ENCODE peak calls at places on chromosomes 3 and 15, in seven cellular contexts. O is Peyer's patch, J is NCI-H526, H is glutamatergic neuron, N is HFFc6, F is nephron progenitor cell, M is ureter. D is an unnamed sample.

GRCh38 chr3:94420941-94421340 is 358.1 kb downstream of the NSUN3 start:
- DNase-seq in O (no peak), J (no peak), H (no peak), N (no peak), F (no peak), M (no peak), D (no peak)

GRCh38 chr3:89375451-89375850 is 268.0 kb downstream of the EPHA3 start:
- DNase-seq in O (no peak), J (no peak), H (no peak), N (no peak), F (no peak), M (no peak), D (no peak)

GRCh38 chr3:132554437-132554836 is 42.6 kb upstream of the ACKR4 start:
- DNase-seq in O (no peak), J (no peak), H (no peak), N (no peak), F (no peak), M (no peak), D (no peak)

GRCh38 chr3:98779936-98780335 is 16.8 kb downstream of the ST3GAL6 start:
- DNase-seq in O (no peak), J (no peak), H (no peak), N (no peak), F (no peak), M (no peak), D (no peak)

GRCh38 chr3:13518516-13519351 is 30.2 kb upstream of the FBLN2 start:
- DNase-seq in O (no peak), J (no peak), H (no peak), N (no peak), F (no peak), M (no peak), D (no peak)

GRCh38 chr3:106710596-106710995 is 666.6 kb upstream of the CCDC54 start:
- DNase-seq in O (no peak), J (no peak), H (no peak), N (no peak), F (no peak), M (no peak), D (no peak)

GRCh38 chr3:97882975-97883598 is 61.3 kb downstream of the CRYBG3 start:
- DNase-seq in O (no peak), J (peak; percentile 56), H (no peak), N (peak; percentile 60), F (no peak), M (peak; percentile 46), D (no peak)

GRCh38 chr15:60555814-60556213 is 76.9 kb upstream of the ICE2 start:
- DNase-seq in O (no peak), J (no peak), H (no peak), N (no peak), F (no peak), M (no peak), D (no peak)

GRCh38 chr3:128014548-128014947 is 37.7 kb upstream of the SEC61A1 start:
- DNase-seq in O (no peak), J (no peak), H (no peak), N (no peak), F (no peak), M (no peak), D (no peak)

GRCh38 chr3:166324401-166324800 is 487.2 kb upstream of the BCHE start:
- DNase-seq in O (no peak), J (no peak), H (no peak), N (no peak), F (no peak), M (no peak), D (no peak)

GRCh38 chr3:78976200-78976599 is 791.6 kb downstream of the ROBO1 start:
- DNase-seq in O (no peak), J (no peak), H (no peak), N (no peak), F (no peak), M (no peak), D (no peak)

GRCh38 chr3:3798641-3799113 is 554 bp upstream of the LRRN1 start:
- DNase-seq in O (no peak), J (peak; percentile 47), H (peak; percentile 56), N (no peak), F (peak; percentile 60), M (no peak), D (peak; percentile 60)

GRCh38 chr3:157026091-157026490 is 133.9 kb downstream of the CCNL1 start:
- DNase-seq in O (no peak), J (no peak), H (no peak), N (no peak), F (no peak), M (no peak), D (no peak)

GRCh38 chr3:188279696-188280398 is 125.9 kb downstream of the LPP start:
- DNase-seq in O (no peak), J (no peak), H (no peak), N (no peak), F (no peak), M (no peak), D (no peak)

GRCh38 chr15:59307164-59307535 is 65.5 kb downstream of the MYO1E start:
- DNase-seq in O (no peak), J (no peak), H (no peak), N (no peak), F (no peak), M (no peak), D (no peak)

GRCh38 chr15:78944669-78945407 is at the start of gene CTSH:
- DNase-seq in O (peak; percentile 96), J (peak; percentile 62), H (peak; percentile 65), N (no peak), F (peak; percentile 94), M (peak; percentile 92), D (peak; percentile 92)

GRCh38 chr3:50390523-50391177 is 31.3 kb upstream of the TMEM115 start:
- DNase-seq in O (peak; percentile 83), J (no peak), H (no peak), N (no peak), F (no peak), M (peak; percentile 71), D (no peak)

GRCh38 chr15:33425149-33425548 is 114.4 kb downstream of the RYR3 start:
- DNase-seq in O (no peak), J (no peak), H (no peak), N (peak; percentile 7), F (no peak), M (no peak), D (no peak)

GRCh38 chr15:100330629-100331215 is 11.1 kb downstream of the ADAMTS17 start:
- DNase-seq in O (no peak), J (no peak), H (no peak), N (no peak), F (no peak), M (no peak), D (no peak)

GRCh38 chr3:175951047-175951694 is 1092.0 kb downstream of the NAALADL2 start:
- DNase-seq in O (no peak), J (no peak), H (no peak), N (peak; percentile 57), F (no peak), M (no peak), D (no peak)

GRCh38 chr3:117788499-117788898 is 1078.9 kb downstream of the TUSC7 start:
- DNase-seq in O (no peak), J (no peak), H (peak; percentile 48), N (no peak), F (no peak), M (no peak), D (no peak)

GRCh38 chr15:27201425-27201824 is 230.4 kb downstream of the GABRG3 start:
- DNase-seq in O (no peak), J (no peak), H (no peak), N (no peak), F (no peak), M (no peak), D (no peak)

GRCh38 chr15:96276438-96277210 is 53.9 kb upstream of the NR2F2 start:
- DNase-seq in O (no peak), J (no peak), H (no peak), N (peak; percentile 74), F (no peak), M (no peak), D (no peak)

GRCh38 chr3:4889896-4890295 is 89.3 kb upstream of the BHLHE40 start:
- DNase-seq in O (no peak), J (no peak), H (no peak), N (peak; percentile 22), F (no peak), M (no peak), D (no peak)

GRCh38 chr15:91021516-91022074 is 799 bp downstream of the VPS33B start:
- DNase-seq in O (no peak), J (no peak), H (peak; percentile 22), N (peak; percentile 46), F (no peak), M (no peak), D (no peak)

GRCh38 chr3:141402476-141403171 is 34.3 kb downstream of the ZBTB38 start:
- DNase-seq in O (peak; percentile 81), J (no peak), H (peak; percentile 69), N (peak; percentile 71), F (peak; percentile 71), M (peak; percentile 72), D (peak; percentile 68)

GRCh38 chr3:46954178-46954577 is 22.4 kb downstream of the CCDC12 start:
- DNase-seq in O (peak; percentile 23), J (no peak), H (no peak), N (no peak), F (no peak), M (no peak), D (no peak)

GRCh38 chr15:97129684-97130083 is 799.2 kb downstream of the NR2F2 start:
- DNase-seq in O (no peak), J (no peak), H (no peak), N (no peak), F (no peak), M (no peak), D (no peak)

GRCh38 chr3:28328188-28329151 is 20.1 kb upstream of the ZCWPW2 start:
- DNase-seq in O (no peak), J (no peak), H (no peak), N (peak; percentile 28), F (no peak), M (no peak), D (no peak)

GRCh38 chr3:79517766-79518413 is 249.9 kb downstream of the ROBO1 start:
- DNase-seq in O (no peak), J (no peak), H (peak; percentile 31), N (peak; percentile 26), F (peak; percentile 10), M (no peak), D (peak; percentile 49)

GRCh38 chr15:41990243-41990605 is 17.9 kb upstream of the EHD4 start:
- DNase-seq in O (no peak), J (no peak), H (peak; percentile 9), N (no peak), F (no peak), M (no peak), D (no peak)

GRCh38 chr3:23217872-23218554 is 14.9 kb downstream of the UBE2E2 start:
- DNase-seq in O (no peak), J (no peak), H (no peak), N (no peak), F (no peak), M (no peak), D (no peak)

GRCh38 chr3:37985637-37986320 is 4.8 kb upstream of the VILL start:
- DNase-seq in O (peak; percentile 73), J (no peak), H (no peak), N (no peak), F (no peak), M (peak; percentile 43), D (peak; percentile 10)

GRCh38 chr3:133527306-133527705 is 46.2 kb upstream of the CDV3 start:
- DNase-seq in O (no peak), J (peak; percentile 14), H (no peak), N (no peak), F (no peak), M (no peak), D (no peak)

GRCh38 chr3:65829228-65829627 is 209.5 kb downstream of the MAGI1 start:
- DNase-seq in O (no peak), J (no peak), H (no peak), N (no peak), F (no peak), M (no peak), D (no peak)

GRCh38 chr3:136247436-136247835 is 2.7 kb upstream of the PCCB start:
- DNase-seq in O (no peak), J (no peak), H (no peak), N (no peak), F (no peak), M (no peak), D (peak; percentile 28)

GRCh38 chr15:90710436-90710835 is 6.7 kb upstream of the BLM start:
- DNase-seq in O (no peak), J (no peak), H (no peak), N (no peak), F (no peak), M (no peak), D (no peak)

GRCh38 chr3:187686874-187687273 is 15.5 kb downstream of the RTP2 start:
- DNase-seq in O (no peak), J (no peak), H (no peak), N (no peak), F (no peak), M (no peak), D (no peak)

D was measured in D341Med.